ENCODE peak calls at places on chromosomes 16 and 17, in nine cellular contexts. P is body of pancreas, R is ovary, G is tibial nerve, I is transverse colon, U is prostate gland, K is adrenal gland, Q is A549, M is HCT116. C is an unnamed sample.

GRCh38 chr16:77383606-77384187 is 51.1 kb downstream of the ADAMTS18 start:
- DNase-seq in P (no peak), R (no peak), G (no peak), I (no peak), U (no peak), K (no peak), Q (no peak), M (no peak), C (no peak)

GRCh38 chr17:39921323-39921722 is 2.9 kb upstream of the GSDMB start:
- DNase-seq in P (no peak), R (no peak), G (no peak), I (no peak), U (no peak), K (no peak), Q (no peak), M (no peak), C (no peak)

GRCh38 chr16:20923876-20924275 is 23.3 kb downstream of the LYRM1 start:
- DNase-seq in P (no peak), R (no peak), G (no peak), I (no peak), U (no peak), K (no peak), Q (no peak), M (no peak), C (no peak)

GRCh38 chr17:12302711-12303110 is 282.0 kb downstream of the MAP2K4 start:
- DNase-seq in P (no peak), R (no peak), G (no peak), I (no peak), U (no peak), K (no peak), Q (no peak), M (no peak), C (no peak)

GRCh38 chr17:37743875-37744632 is 805 bp downstream of the HNF1B start:
- DNase-seq in P (peak; percentile 54), R (no peak), G (no peak), I (peak; percentile 42), U (peak; percentile 53), K (no peak), Q (peak; percentile 68), M (no peak), C (no peak)

GRCh38 chr17:67628580-67629013 is 89.1 kb upstream of the NOL11 start:
- DNase-seq in P (peak; percentile 27), R (no peak), G (no peak), I (no peak), U (no peak), K (peak; percentile 63), Q (no peak), M (no peak), C (no peak)

GRCh38 chr17:68355093-68355492 is 63.8 kb downstream of the ARSG start:
- DNase-seq in P (no peak), R (no peak), G (no peak), I (no peak), U (no peak), K (no peak), Q (no peak), M (no peak), C (no peak)

GRCh38 chr17:59893617-59894100 is 738 bp downstream of the RPS6KB1 start:
- DNase-seq in P (no peak), R (no peak), G (no peak), I (no peak), U (no peak), K (no peak), Q (peak; percentile 48), M (no peak), C (no peak)

GRCh38 chr17:65560628-65561371 is 648 bp downstream of the AXIN2 start:
- DNase-seq in P (peak; percentile 90), R (peak; percentile 88), G (peak; percentile 76), I (peak; percentile 88), U (peak; percentile 90), K (peak; percentile 88), Q (peak; percentile 82), M (peak; percentile 94), C (peak; percentile 91)

GRCh38 chr17:59355695-59356323 is 24.4 kb downstream of the YPEL2 start:
- DNase-seq in P (no peak), R (no peak), G (peak; percentile 37), I (no peak), U (no peak), K (no peak), Q (no peak), M (no peak), C (no peak)

GRCh38 chr17:40095944-40096791 is 4.2 kb downstream of the NR1D1 start:
- DNase-seq in P (no peak), R (no peak), G (peak; percentile 66), I (peak; percentile 73), U (no peak), K (no peak), Q (no peak), M (no peak), C (peak; percentile 63)

GRCh38 chr16:74448990-74449389 is 27.7 kb upstream of the CLEC18B start:
- DNase-seq in P (peak; percentile 25), R (peak; percentile 66), G (peak; percentile 78), I (peak; percentile 56), U (no peak), K (peak; percentile 64), Q (peak; percentile 59), M (peak; percentile 63), C (peak; percentile 70)

GRCh38 chr16:66081967-66082366 is 284.5 kb upstream of the CDH5 start:
- DNase-seq in P (no peak), R (no peak), G (no peak), I (no peak), U (no peak), K (no peak), Q (peak; percentile 3), M (peak; percentile 61), C (no peak)

GRCh38 chr16:83215417-83216001 is 588.7 kb downstream of the CDH13 start:
- DNase-seq in P (peak; percentile 36), R (no peak), G (no peak), I (peak; percentile 37), U (no peak), K (peak; percentile 18), Q (peak; percentile 23), M (peak; percentile 21), C (no peak)

GRCh38 chr17:45228121-45228941 is 6.6 kb downstream of the FMNL1 start:
- DNase-seq in P (no peak), R (no peak), G (no peak), I (peak; percentile 13), U (no peak), K (no peak), Q (no peak), M (no peak), C (no peak)

GRCh38 chr17:10600551-10600950 is 51.1 kb upstream of the MYH2 start:
- DNase-seq in P (no peak), R (no peak), G (no peak), I (no peak), U (no peak), K (no peak), Q (no peak), M (no peak), C (no peak)

GRCh38 chr16:13112639-13113038 is 211.2 kb downstream of the SHISA9 start:
- DNase-seq in P (no peak), R (no peak), G (no peak), I (no peak), U (no peak), K (no peak), Q (no peak), M (no peak), C (no peak)

GRCh38 chr17:61289408-61290385 is 109.9 kb upstream of the TBX2 start:
- DNase-seq in P (no peak), R (no peak), G (no peak), I (no peak), U (no peak), K (no peak), Q (no peak), M (no peak), C (no peak)

GRCh38 chr17:16040710-16041251 is 41.2 kb downstream of the TTC19 start:
- DNase-seq in P (peak; percentile 71), R (peak; percentile 39), G (no peak), I (peak; percentile 21), U (no peak), K (peak; percentile 88), Q (no peak), M (no peak), C (no peak)

GRCh38 chr17:50836826-50837225 is 1.4 kb downstream of the WFIKKN2 start:
- DNase-seq in P (no peak), R (no peak), G (no peak), I (no peak), U (no peak), K (no peak), Q (no peak), M (no peak), C (no peak)
- H3K27ac ChIP-seq in P (no peak overlapping the region), R (peak overlapping the region; percentile 7), G (no peak overlapping the region), I (no peak overlapping the region), U (no peak overlapping the region), K (no peak overlapping the region), Q (no peak overlapping the region), M (no peak overlapping the region), C (no peak overlapping the region)

GRCh38 chr16:10870137-10870776 is 6.7 kb upstream of the CIITA start:
- DNase-seq in P (no peak), R (no peak), G (no peak), I (no peak), U (no peak), K (no peak), Q (no peak), M (no peak), C (no peak)

GRCh38 chr16:10868562-10869469 is 8.2 kb upstream of the CIITA start:
- DNase-seq in P (no peak), R (no peak), G (peak; percentile 48), I (peak; percentile 46), U (no peak), K (peak; percentile 38), Q (no peak), M (no peak), C (no peak)

GRCh38 chr16:10867199-10867598 is 9.8 kb upstream of the CIITA start:
- DNase-seq in P (no peak), R (no peak), G (no peak), I (no peak), U (no peak), K (no peak), Q (no peak), M (no peak), C (no peak)

GRCh38 chr16:10866196-10866976 is 10.6 kb upstream of the CIITA start:
- DNase-seq in P (no peak), R (no peak), G (no peak), I (no peak), U (no peak), K (no peak), Q (no peak), M (no peak), C (no peak)

GRCh38 chr16:10868089-10868488 is 8.9 kb upstream of the CIITA start:
- DNase-seq in P (no peak), R (no peak), G (no peak), I (no peak), U (no peak), K (no peak), Q (no peak), M (no peak), C (no peak)
- H3K4me1 ChIP-seq in P (peaks cover 38% of the 10 kb centered on the region), R (peaks cover 2% of the 10 kb centered on the region), G (no peaks in the 10 kb centered on the region), I (peaks cover 17% of the 10 kb centered on the region), U (no peaks in the 10 kb centered on the region), K (no peaks in the 10 kb centered on the region), Q (no peaks in the 10 kb centered on the region), M (peaks cover 14% of the 10 kb centered on the region), C (no peaks in the 10 kb centered on the region)

GRCh38 chr16:88684569-88685155 is 1.6 kb downstream of the SNAI3 start:
- DNase-seq in P (no peak), R (peak; percentile 26), G (no peak), I (no peak), U (no peak), K (no peak), Q (no peak), M (no peak), C (no peak)
- TF ChIP-seq POLR2A in P (no peak), R (no peak), G (no peak), I (no peak), U (no peak), K (no peak), Q (no peak), M (no peak), C (no peak)

GRCh38 chr16:17329412-17329811 is 141.3 kb downstream of the XYLT1 start:
- DNase-seq in P (no peak), R (no peak), G (no peak), I (no peak), U (no peak), K (no peak), Q (no peak), M (no peak), C (no peak)
- H3K27ac ChIP-seq in P (no peak overlapping the region), R (no peak overlapping the region), G (no peak overlapping the region), I (peak overlapping the region; percentile 71), U (peak overlapping the region; percentile 70), K (no peak overlapping the region), Q (no peak overlapping the region), M (no peak overlapping the region), C (peak overlapping the region; percentile 78)

C was measured in uterus.